ENCODE peak calls at places on chromosomes 16 and 17, in seven cellular contexts. P is suprapubic skin; A is left ventricle myocardium inferior; M is effector memory CD4-positive, alpha-beta T cell; W is tibial artery; X is naive thymus-derived CD4-positive, alpha-beta T cell; D is body of pancreas. I is an unnamed sample. For H3K27me3, the result is how much of the 10 kb centered on the place peaks cover.

GRCh38 chr16:23504453-23505179 is 5.7 kb downstream of the GGA2 start:
- DNase-seq in A (no peak), M (peak), X (no peak), D (peak), W (peak), P (no peak), I (peak)

GRCh38 chr17:36148559-36149295 is 27.7 kb downstream of the TBC1D3B start:
- DNase-seq in D (peak), A (peak), P (no peak), M (peak), X (peak), W (peak), I (peak)

GRCh38 chr16:87259431-87259830 is 57.8 kb downstream of the C16orf95 start:
- DNase-seq in X (no peak), M (no peak), D (no peak), P (no peak), A (no peak), W (no peak), I (no peak)

GRCh38 chr17:57762375-57762916 is 17.3 kb upstream of the CCDC182 start:
- DNase-seq in A (no peak), P (no peak), M (no peak), D (no peak), X (no peak), W (no peak), I (no peak)

GRCh38 chr17:12553625-12554024 is 112.1 kb upstream of the MYOCD start:
- DNase-seq in D (no peak), W (no peak), A (no peak), M (no peak), P (no peak), X (no peak), I (no peak)

GRCh38 chr17:20187049-20187448 is 177.9 kb downstream of the SPECC1 start:
- DNase-seq in P (no peak), X (no peak), W (no peak), D (no peak), M (no peak), A (no peak), I (no peak)

GRCh38 chr16:24538756-24539294 is 541 bp upstream of the RBBP6 start:
- DNase-seq in W (no peak), P (no peak), D (no peak), A (no peak), M (no peak), X (no peak), I (no peak)

GRCh38 chr16:25108054-25108453 is 3.5 kb upstream of the LCMT1 start:
- DNase-seq in M (no peak), A (no peak), D (no peak), X (peak), P (no peak), W (no peak), I (peak)

GRCh38 chr16:11224894-11225676 is 30.9 kb downstream of the SOCS1 start:
- DNase-seq in M (peak), D (no peak), X (peak), W (no peak), P (no peak), A (peak), I (peak)

GRCh38 chr17:61783556-61784304 is 79.6 kb downstream of the BRIP1 start:
- DNase-seq in X (no peak), W (no peak), A (no peak), M (no peak), D (no peak), P (no peak), I (no peak)

GRCh38 chr17:30926516-30926915 is 4.8 kb downstream of the ADAP2 start:
- DNase-seq in W (peak), X (no peak), A (no peak), P (no peak), D (no peak), M (no peak), I (no peak)

GRCh38 chr16:46871587-46871986 is 12.6 kb upstream of the GPT2 start:
- DNase-seq in A (no peak), W (no peak), D (no peak), P (no peak), X (no peak), M (no peak), I (no peak)

GRCh38 chr17:79325707-79326106 is 251.1 kb downstream of the ENGASE start:
- DNase-seq in A (no peak), X (no peak), D (no peak), W (no peak), P (no peak), M (no peak), I (no peak)

GRCh38 chr16:1152123-1152638 is 725 bp upstream of the CACNA1H start:
- DNase-seq in M (peak), P (no peak), A (no peak), W (no peak), X (peak), D (no peak), I (peak)

GRCh38 chr16:4347765-4348509 is 3.2 kb downstream of the PAM16 start:
- DNase-seq in A (no peak), X (no peak), W (no peak), D (no peak), P (no peak), M (no peak), I (no peak)

GRCh38 chr16:56029026-56029425 is 153.9 kb upstream of the CES5A start:
- DNase-seq in W (no peak), P (no peak), D (no peak), X (no peak), A (no peak), M (no peak), I (no peak)

GRCh38 chr16:73572135-73572534 is 524.2 kb upstream of the ZFHX3 start:
- DNase-seq in A (peak), X (no peak), M (no peak), W (no peak), D (peak), P (no peak), I (no peak)
- H3K27me3 ChIP-seq in A (under half), X (under half), M (under half), W (under half), D (under half), P (under half), I (under half)

GRCh38 chr17:77695386-77695785 is 263.1 kb upstream of the TNRC6C start:
- DNase-seq in X (no peak), P (peak), W (peak), A (no peak), M (no peak), D (no peak), I (no peak)
- H3K4me3 ChIP-seq in X (no peak), P (no peak), W (no peak), A (no peak), M (no peak), D (no peak), I (no peak)

GRCh38 chr17:48567646-48568354 is 10.3 kb downstream of the HOXB4 start:
- DNase-seq in P (no peak), M (no peak), A (no peak), D (no peak), W (no peak), X (no peak), I (no peak)
- H3K27me3 ChIP-seq in P (under half), M (under half), A (half or more), D (under half), W (under half), X (under half), I (under half)

GRCh38 chr17:38885044-38885727 is 15.3 kb downstream of the LASP1 start:
- DNase-seq in A (no peak), W (no peak), D (peak), M (no peak), X (no peak), P (no peak), I (no peak)
- H3K4me3 ChIP-seq in A (peak), W (no peak), D (no peak), M (no peak), X (no peak), P (no peak), I (peak)

DNA sequence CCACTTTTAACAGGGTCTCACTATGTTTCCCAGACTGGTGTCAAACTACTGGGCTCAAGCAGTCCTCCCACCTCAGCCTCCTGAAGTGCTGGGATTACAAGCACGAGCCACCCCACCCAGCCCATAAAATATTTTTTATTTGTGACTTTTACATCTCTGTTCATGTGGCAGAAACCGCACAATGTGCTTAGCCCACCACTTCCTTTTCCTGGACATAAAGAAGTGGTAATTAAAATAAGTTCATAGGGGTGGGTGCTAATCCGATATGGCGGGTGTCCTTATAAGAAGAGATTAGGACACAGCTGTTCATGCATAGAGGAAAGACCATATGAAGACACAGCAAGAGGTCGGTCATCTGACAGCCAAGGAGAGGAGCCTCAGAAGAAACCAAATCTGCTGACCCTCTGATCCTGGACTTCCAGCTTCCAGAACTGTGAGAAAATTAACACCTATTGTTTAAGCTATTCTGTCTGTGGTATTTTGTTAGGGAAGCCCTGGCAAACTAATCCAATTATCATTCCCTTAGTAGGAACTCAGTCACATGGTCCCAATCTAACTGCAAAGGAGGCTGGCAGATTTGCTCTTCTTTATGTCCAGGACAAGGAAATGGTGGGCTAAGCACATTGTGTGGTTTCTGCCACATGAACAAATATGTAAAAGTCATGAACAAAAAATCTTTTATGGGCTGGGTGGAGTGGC is 278.8 kb upstream of the RPL38 start:
- DNase-seq in P (no peak), X (no peak), W (no peak), M (no peak), A (no peak), D (no peak), I (no peak)
- H3K27me3 ChIP-seq in P (under half), X (under half), W (under half), M (under half), A (under half), D (under half), I (under half)

DNA sequence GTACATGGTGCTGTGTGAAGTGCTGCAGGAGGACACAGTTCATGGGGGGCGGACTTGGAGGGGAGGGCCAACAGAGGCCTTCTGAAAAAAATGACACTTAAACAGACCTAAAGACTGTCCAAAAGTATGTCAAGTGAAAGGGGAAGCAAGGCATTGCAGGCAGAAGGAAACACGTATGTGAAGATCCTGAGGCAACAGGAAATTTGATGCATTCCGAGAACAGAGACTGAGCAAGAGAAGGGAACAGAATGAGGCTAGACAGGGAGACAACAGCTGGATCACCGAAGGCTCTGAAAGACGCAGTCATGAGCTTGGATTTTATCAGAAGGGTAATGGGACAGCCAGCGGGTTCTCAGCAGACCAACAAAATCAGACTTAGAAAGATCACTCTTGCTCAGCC is 1.1 kb downstream of the IFT20 start:
- DNase-seq in M (no peak), A (no peak), P (no peak), X (no peak), D (no peak), W (no peak), I (no peak)
- H3K4me3 ChIP-seq in M (no peak), A (peak), P (peak), X (peak), D (no peak), W (peak), I (peak)

DNA sequence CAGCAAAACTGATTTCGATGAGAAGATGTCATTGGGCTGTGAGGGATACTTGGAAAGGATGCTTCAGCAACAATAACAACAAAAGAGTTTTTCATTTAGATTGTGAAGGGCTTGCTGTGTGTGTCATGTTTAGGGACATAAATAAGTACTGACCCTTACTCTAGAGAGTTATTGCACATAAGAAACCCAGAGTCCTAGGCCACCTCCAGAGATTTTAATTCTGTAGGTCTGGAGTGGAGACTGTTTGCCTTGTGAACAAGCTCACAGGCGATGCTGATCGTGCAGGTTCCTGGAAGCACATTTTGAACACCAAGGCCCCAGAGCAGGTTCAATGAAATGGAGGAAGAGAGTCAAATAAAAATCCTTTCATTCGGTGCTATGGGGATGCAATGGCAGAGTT is 470.6 kb upstream of the RBFOX1 start:
- DNase-seq in P (no peak), A (no peak), M (no peak), X (no peak), D (no peak), W (no peak), I (no peak)
- H3K27me3 ChIP-seq in P (under half), A (under half), M (under half), X (under half), D (under half), W (under half), I (under half)

GRCh38 chr16:67327774-67328173 is 1.2 kb downstream of the LRRC36 start:
- DNase-seq in P (no peak), D (no peak), W (no peak), A (no peak), M (no peak), X (no peak), I (no peak)
- H3K4me3 ChIP-seq in P (no peak), D (no peak), W (no peak), A (no peak), M (no peak), X (no peak), I (no peak)

GRCh38 chr16:20020083-20020482 is 53.6 kb downstream of the GPR139 start:
- DNase-seq in X (no peak), A (no peak), W (no peak), D (no peak), P (no peak), M (no peak), I (no peak)

GRCh38 chr16:20020976-20021375 is 52.7 kb downstream of the GPR139 start:
- DNase-seq in W (no peak), M (no peak), A (no peak), D (no peak), P (no peak), X (no peak), I (no peak)

DNA sequence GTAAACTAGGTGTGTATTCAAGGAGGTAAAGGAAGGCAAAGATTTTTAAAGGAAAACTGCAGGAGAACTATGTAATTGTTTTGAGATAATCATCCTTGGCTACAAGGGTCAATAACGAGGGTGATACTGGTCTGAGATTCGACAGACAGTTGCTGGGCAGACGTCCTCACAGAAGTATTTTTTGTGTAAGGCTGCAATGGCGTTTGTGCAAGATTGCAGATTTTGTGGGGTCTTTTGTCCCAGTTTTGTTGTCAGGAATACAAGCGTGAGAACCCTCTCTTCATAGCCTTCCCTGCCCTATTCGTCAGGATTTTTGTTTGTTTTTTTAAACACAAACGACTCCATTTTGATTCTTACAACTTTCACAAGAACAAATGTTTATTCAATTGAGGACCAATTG is 57.5 kb downstream of the GPR139 start:
- DNase-seq in W (no peak), X (no peak), D (no peak), M (no peak), A (no peak), P (no peak), I (no peak)
- H3K27me3 ChIP-seq in W (under half), X (under half), D (under half), M (under half), A (under half), P (under half), I (under half)

DNA sequence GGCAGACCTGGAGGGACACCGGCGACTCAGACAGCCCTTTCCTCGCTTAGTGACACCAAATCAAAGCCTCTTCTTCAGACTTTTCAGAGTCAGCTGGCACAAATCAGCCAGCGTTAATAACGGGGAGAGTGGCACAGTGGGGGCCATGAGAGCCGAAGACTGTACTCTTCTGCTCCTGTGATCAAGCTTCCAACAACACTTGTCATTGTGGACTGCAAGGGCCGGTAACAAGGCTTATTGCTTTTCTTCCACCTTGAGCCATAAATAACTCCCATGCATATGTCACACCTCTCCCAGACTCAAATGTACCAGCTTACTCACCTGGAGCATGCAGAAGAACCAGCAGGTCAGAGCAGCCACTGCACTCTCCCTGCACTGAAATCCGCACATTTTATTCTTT is 12.8 kb downstream of the FLCN start:
- DNase-seq in D (no peak), M (no peak), X (no peak), A (no peak), W (no peak), P (no peak), I (no peak)
- H3K4me3 ChIP-seq in D (no peak), M (no peak), X (no peak), A (no peak), W (no peak), P (no peak), I (no peak)